ENCODE peak calls at places on chromosomes 2 and 18, in six cellular contexts. One of them, this sample, is unnamed. For H3K4me1, the result is how much of the 10 kb centered on the place peaks cover.

GRCh38 chr2:205133544-205133943 is 548.8 kb upstream of the NRP2 start:
- DNase-seq in H1: no peak
- DNase-seq in IMR-90: no peak
- DNase-seq in H9: no peak
- DNase-seq in mesenchymal stem cell: no peak
- DNase-seq in trophoblast cell: no peak
- DNase-seq in this sample: no peak

GRCh38 chr2:146239392-146240135 is 1605.3 kb upstream of the ACVR2A start:
- DNase-seq in H1: no peak
- DNase-seq in IMR-90: peak
- DNase-seq in H9: no peak
- DNase-seq in mesenchymal stem cell: peak
- DNase-seq in trophoblast cell: no peak
- DNase-seq in this sample: no peak

GRCh38 chr2:198304859-198305258 is 500.5 kb downstream of the PLCL1 start:
- DNase-seq in H1: no peak
- DNase-seq in IMR-90: no peak
- DNase-seq in H9: no peak
- DNase-seq in mesenchymal stem cell: no peak
- DNase-seq in trophoblast cell: no peak
- DNase-seq in this sample: no peak

GRCh38 chr2:205834776-205835175 is 152.5 kb downstream of the NRP2 start:
- DNase-seq in H1: peak
- DNase-seq in IMR-90: peak
- DNase-seq in H9: no peak
- DNase-seq in mesenchymal stem cell: peak
- DNase-seq in trophoblast cell: no peak
- DNase-seq in this sample: no peak

GRCh38 chr2:26786207-26787023 is 559 bp downstream of the CENPA start:
- DNase-seq in H1: peak
- DNase-seq in IMR-90: no peak
- DNase-seq in H9: no peak
- DNase-seq in mesenchymal stem cell: peak
- DNase-seq in trophoblast cell: no peak
- DNase-seq in this sample: no peak

GRCh38 chr2:157848242-157848641 is 27.9 kb downstream of the ACVR1 start:
- DNase-seq in H1: no peak
- DNase-seq in IMR-90: no peak
- DNase-seq in H9: no peak
- DNase-seq in mesenchymal stem cell: no peak
- DNase-seq in trophoblast cell: no peak
- DNase-seq in this sample: no peak

GRCh38 chr2:138356178-138356577 is 145.4 kb upstream of the SPOPL start:
- DNase-seq in H1: no peak
- DNase-seq in IMR-90: peak
- DNase-seq in H9: no peak
- DNase-seq in mesenchymal stem cell: peak
- DNase-seq in trophoblast cell: no peak
- DNase-seq in this sample: no peak

GRCh38 chr2:174195253-174195652 is 53.1 kb downstream of the OLA1 start:
- DNase-seq in H1: no peak
- DNase-seq in IMR-90: peak
- DNase-seq in H9: no peak
- DNase-seq in mesenchymal stem cell: peak
- DNase-seq in trophoblast cell: no peak
- DNase-seq in this sample: no peak

GRCh38 chr18:49238433-49239042 is 221.9 kb downstream of the DYM start:
- DNase-seq in H1: no peak
- DNase-seq in IMR-90: peak
- DNase-seq in H9: no peak
- DNase-seq in mesenchymal stem cell: peak
- DNase-seq in trophoblast cell: no peak
- DNase-seq in this sample: peak

GRCh38 chr2:9753665-9754531 is 89.4 kb upstream of the TAF1B start:
- DNase-seq in H1: no peak
- DNase-seq in IMR-90: no peak
- DNase-seq in H9: no peak
- DNase-seq in mesenchymal stem cell: no peak
- DNase-seq in trophoblast cell: no peak
- DNase-seq in this sample: no peak

GRCh38 chr18:62017618-62018017 is 124.8 kb upstream of the RNF152 start:
- DNase-seq in H1: no peak
- DNase-seq in IMR-90: no peak
- DNase-seq in H9: no peak
- DNase-seq in mesenchymal stem cell: no peak
- DNase-seq in trophoblast cell: no peak
- DNase-seq in this sample: no peak

GRCh38 chr2:63888053-63888452 is 46.4 kb downstream of the UGP2 start:
- DNase-seq in H1: no peak
- DNase-seq in IMR-90: no peak
- DNase-seq in H9: no peak
- DNase-seq in mesenchymal stem cell: no peak
- DNase-seq in trophoblast cell: no peak
- DNase-seq in this sample: no peak

GRCh38 chr2:169983506-169983905 is 156.3 kb downstream of the UBR3 start:
- DNase-seq in H1: no peak
- DNase-seq in IMR-90: no peak
- DNase-seq in H9: no peak
- DNase-seq in mesenchymal stem cell: no peak
- DNase-seq in trophoblast cell: no peak
- DNase-seq in this sample: no peak

GRCh38 chr2:29273004-29273703 is 157.9 kb downstream of the CLIP4 start:
- DNase-seq in H1: no peak
- DNase-seq in IMR-90: no peak
- DNase-seq in H9: no peak
- DNase-seq in mesenchymal stem cell: no peak
- DNase-seq in trophoblast cell: no peak
- DNase-seq in this sample: no peak

GRCh38 chr2:60445684-60446184 is 107.7 kb downstream of the BCL11A start:
- DNase-seq in H1: no peak
- DNase-seq in IMR-90: peak
- DNase-seq in H9: no peak
- DNase-seq in mesenchymal stem cell: no peak
- DNase-seq in trophoblast cell: no peak
- DNase-seq in this sample: no peak

GRCh38 chr2:96527052-96527964 is 9.2 kb upstream of the ARID5A start:
- DNase-seq in H1: peak
- DNase-seq in IMR-90: peak
- DNase-seq in H9: peak
- DNase-seq in mesenchymal stem cell: peak
- DNase-seq in trophoblast cell: no peak
- DNase-seq in this sample: peak

GRCh38 chr2:207616185-207616584 is 9.0 kb downstream of the METTL21A start:
- DNase-seq in H1: peak
- DNase-seq in IMR-90: peak
- DNase-seq in H9: no peak
- DNase-seq in mesenchymal stem cell: peak
- DNase-seq in trophoblast cell: peak
- DNase-seq in this sample: no peak

GRCh38 chr2:207501797-207502196 is 28.0 kb upstream of the CREB1 start:
- DNase-seq in H1: no peak
- DNase-seq in IMR-90: no peak
- DNase-seq in H9: no peak
- DNase-seq in mesenchymal stem cell: no peak
- DNase-seq in trophoblast cell: no peak
- DNase-seq in this sample: no peak

GRCh38 chr2:45342-46130 is 769 bp downstream of the FAM110C start:
- DNase-seq in H1: peak
- DNase-seq in IMR-90: no peak
- DNase-seq in H9: peak
- DNase-seq in mesenchymal stem cell: no peak
- DNase-seq in trophoblast cell: no peak
- DNase-seq in this sample: no peak

GRCh38 chr18:6842081-6842480 is 112.6 kb downstream of the ARHGAP28 start:
- DNase-seq in H1: no peak
- DNase-seq in IMR-90: no peak
- DNase-seq in H9: no peak
- DNase-seq in mesenchymal stem cell: no peak
- DNase-seq in trophoblast cell: no peak
- DNase-seq in this sample: no peak

GRCh38 chr2:58194451-58194850 is 46.7 kb downstream of the FANCL start:
- DNase-seq in H1: no peak
- DNase-seq in IMR-90: no peak
- DNase-seq in H9: no peak
- DNase-seq in mesenchymal stem cell: no peak
- DNase-seq in trophoblast cell: no peak
- DNase-seq in this sample: no peak

GRCh38 chr2:207133862-207134519 is 31.8 kb downstream of the KLF7 start:
- DNase-seq in H1: no peak
- DNase-seq in IMR-90: peak
- DNase-seq in H9: no peak
- DNase-seq in mesenchymal stem cell: peak
- DNase-seq in trophoblast cell: no peak
- DNase-seq in this sample: no peak

GRCh38 chr2:54459037-54459441 is 2.9 kb downstream of the SPTBN1 start:
- DNase-seq in H1: no peak
- DNase-seq in IMR-90: peak
- DNase-seq in H9: no peak
- DNase-seq in mesenchymal stem cell: peak
- DNase-seq in trophoblast cell: no peak
- DNase-seq in this sample: no peak

GRCh38 chr18:47263197-47263827 is 11.9 kb upstream of the SKOR2 start:
- DNase-seq in H1: peak
- DNase-seq in IMR-90: no peak
- DNase-seq in H9: peak
- DNase-seq in mesenchymal stem cell: no peak
- DNase-seq in trophoblast cell: no peak
- DNase-seq in this sample: no peak

GRCh38 chr2:231464576-231465540 is 574 bp upstream of the NCL start:
- DNase-seq in H1: peak
- DNase-seq in IMR-90: no peak
- DNase-seq in H9: peak
- DNase-seq in mesenchymal stem cell: no peak
- DNase-seq in trophoblast cell: peak
- DNase-seq in this sample: peak

DNA sequence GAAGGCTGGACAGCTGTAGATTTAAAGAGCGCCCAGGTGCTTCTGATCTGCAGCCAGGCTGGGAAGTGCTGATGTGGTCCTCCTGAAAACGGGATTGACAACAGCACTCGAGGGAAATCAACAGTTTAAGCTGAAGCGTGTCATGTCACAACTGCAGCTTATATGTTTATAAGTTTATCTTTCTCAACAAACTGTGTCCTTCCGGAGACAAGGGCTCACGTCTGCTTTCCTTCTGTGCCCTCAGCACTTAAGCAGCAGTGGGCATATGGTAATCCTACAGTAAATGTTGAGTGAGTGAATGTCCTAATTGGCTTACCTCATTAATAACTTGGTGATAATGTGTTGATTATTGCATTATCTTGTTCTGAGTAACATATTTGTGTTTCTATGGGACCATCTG is 671.7 kb upstream of the SOX11 start:
- DNase-seq in H1: no peak
- DNase-seq in IMR-90: no peak
- DNase-seq in H9: no peak
- DNase-seq in mesenchymal stem cell: no peak
- DNase-seq in trophoblast cell: no peak
- DNase-seq in this sample: no peak
- H4K91ac ChIP-seq in H1: no peak
- H4K91ac ChIP-seq in IMR-90: no peak
- H4K91ac ChIP-seq in H9: no peak
- H4K91ac ChIP-seq in mesenchymal stem cell: no peak
- H4K91ac ChIP-seq in trophoblast cell: no peak
- H4K91ac ChIP-seq in this sample: no peak

DNA sequence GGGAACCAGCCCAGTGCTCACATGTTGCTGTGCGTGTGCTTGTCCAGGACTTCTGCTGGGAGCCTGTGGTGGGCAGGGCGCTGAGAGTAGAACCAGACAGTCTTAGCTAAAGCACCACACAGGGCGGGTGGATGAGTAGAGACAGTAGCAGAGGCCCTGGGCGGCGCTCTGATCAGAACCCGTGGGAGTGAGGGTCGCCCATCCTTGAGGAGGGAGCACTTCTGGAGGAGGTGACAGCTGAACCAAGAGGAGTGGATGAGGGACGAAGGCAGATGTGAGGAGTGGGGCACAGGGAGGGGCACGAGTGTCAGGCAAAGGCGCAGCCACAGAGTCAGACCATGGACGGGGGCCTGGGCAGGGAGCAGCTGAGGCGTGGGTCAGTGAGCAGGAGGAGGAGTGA is 79.4 kb downstream of the TPO start:
- DNase-seq in H1: no peak
- DNase-seq in IMR-90: no peak
- DNase-seq in H9: no peak
- DNase-seq in mesenchymal stem cell: no peak
- DNase-seq in trophoblast cell: no peak
- DNase-seq in this sample: no peak
- H3K4me1 ChIP-seq in H1: under half
- H3K4me1 ChIP-seq in IMR-90: under half
- H3K4me1 ChIP-seq in H9: under half
- H3K4me1 ChIP-seq in mesenchymal stem cell: under half
- H3K4me1 ChIP-seq in trophoblast cell: under half
- H3K4me1 ChIP-seq in this sample: under half

DNA sequence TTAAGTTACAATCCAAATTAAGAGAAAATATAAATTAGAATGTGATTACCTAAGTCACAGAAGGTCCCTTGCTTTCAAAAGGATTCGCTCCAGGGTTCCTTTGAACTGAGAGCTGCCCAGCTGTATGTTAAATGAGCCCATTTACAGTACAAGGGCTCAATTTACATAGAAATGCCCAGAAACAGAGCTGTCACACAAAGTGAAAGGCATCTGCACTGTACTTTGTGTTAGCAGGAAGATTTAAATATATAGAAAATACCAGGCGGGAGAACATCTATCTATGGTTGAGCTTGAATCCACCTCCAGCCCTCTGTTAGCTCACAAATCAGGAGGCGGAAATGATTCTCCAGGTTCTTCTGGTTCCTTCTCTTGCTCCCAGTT is 272.9 kb downstream of the PAX3 start:
- DNase-seq in H1: peak
- DNase-seq in IMR-90: no peak
- DNase-seq in H9: peak
- DNase-seq in mesenchymal stem cell: no peak
- DNase-seq in trophoblast cell: no peak
- DNase-seq in this sample: no peak
- H4K91ac ChIP-seq in H1: no peak
- H4K91ac ChIP-seq in IMR-90: no peak
- H4K91ac ChIP-seq in H9: no peak
- H4K91ac ChIP-seq in mesenchymal stem cell: no peak
- H4K91ac ChIP-seq in trophoblast cell: no peak
- H4K91ac ChIP-seq in this sample: no peak

DNA sequence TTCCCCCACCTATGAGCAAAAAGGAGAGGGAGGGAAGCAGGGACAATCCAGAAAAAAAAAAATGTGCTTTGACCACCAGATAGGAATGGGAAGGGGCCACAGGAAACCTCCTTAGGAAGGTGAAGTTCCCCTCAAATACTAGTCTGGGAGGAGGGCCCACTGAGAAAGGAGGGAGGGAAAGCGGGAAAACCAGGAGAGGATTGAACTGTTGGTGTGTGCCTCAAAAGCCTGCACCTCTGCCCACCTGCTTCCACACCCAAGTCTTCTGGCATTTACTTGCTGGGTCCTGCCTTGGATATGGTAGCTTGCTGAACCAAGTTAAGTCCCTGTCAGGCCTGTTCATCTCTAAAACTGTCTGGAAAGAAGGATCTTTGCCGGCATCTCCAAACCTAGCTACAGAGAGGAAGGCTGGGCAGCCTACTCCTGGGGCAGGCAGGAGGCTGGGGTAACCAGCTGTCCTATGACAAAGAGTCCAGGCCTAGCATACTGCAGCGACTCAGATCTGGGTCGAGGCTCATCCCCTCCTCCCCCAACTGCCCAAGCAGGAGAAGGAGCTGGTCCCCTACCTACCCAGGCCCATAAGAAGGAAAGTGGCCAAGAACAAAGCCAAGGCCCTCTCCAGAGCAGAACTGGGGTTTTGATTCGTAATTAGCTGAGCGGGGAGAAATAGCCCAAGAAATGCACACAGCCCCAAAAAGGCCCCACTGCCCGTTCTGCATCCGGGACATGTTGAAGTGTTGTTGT is 3.0 kb downstream of the EN1 start:
- DNase-seq in H1: peak
- DNase-seq in IMR-90: no peak
- DNase-seq in H9: peak
- DNase-seq in mesenchymal stem cell: no peak
- DNase-seq in trophoblast cell: no peak
- DNase-seq in this sample: no peak
- H3K4me1 ChIP-seq in H1: under half
- H3K4me1 ChIP-seq in IMR-90: under half
- H3K4me1 ChIP-seq in H9: under half
- H3K4me1 ChIP-seq in mesenchymal stem cell: under half
- H3K4me1 ChIP-seq in trophoblast cell: under half
- H3K4me1 ChIP-seq in this sample: under half